ENCODE peak calls at places on chromosomes 6 and 20, in eight cellular contexts. One of them, this sample, is unnamed.

GRCh38 chr6:144285798-144286502 is 815 bp downstream of the UTRN start:
- DNase-seq in MM.1S: no peak
- DNase-seq in cardiac muscle cell: peak
- DNase-seq in right cardiac atrium: peak
- DNase-seq in heart left ventricle: peak
- DNase-seq in thyroid gland: peak
- DNase-seq in HCT116: no peak
- DNase-seq in GM23338: peak
- DNase-seq in this sample: peak

GRCh38 chr20:64099086-64099786 is 8.1 kb downstream of the NPBWR2 start:
- DNase-seq in thyroid gland: no peak
- DNase-seq in right cardiac atrium: peak
- DNase-seq in HCT116: no peak
- DNase-seq in GM23338: no peak
- DNase-seq in heart left ventricle: no peak
- DNase-seq in MM.1S: no peak
- DNase-seq in cardiac muscle cell: no peak
- DNase-seq in this sample: no peak

GRCh38 chr6:89434954-89435353 is 2.0 kb downstream of the ANKRD6 start:
- DNase-seq in HCT116: no peak
- DNase-seq in GM23338: no peak
- DNase-seq in thyroid gland: no peak
- DNase-seq in cardiac muscle cell: no peak
- DNase-seq in right cardiac atrium: no peak
- DNase-seq in heart left ventricle: no peak
- DNase-seq in MM.1S: no peak
- DNase-seq in this sample: no peak

GRCh38 chr20:19757973-19758887 is at the start of gene RIN2:
- DNase-seq in right cardiac atrium: peak
- DNase-seq in thyroid gland: peak
- DNase-seq in heart left ventricle: peak
- DNase-seq in cardiac muscle cell: peak
- DNase-seq in HCT116: peak
- DNase-seq in MM.1S: peak
- DNase-seq in GM23338: peak
- DNase-seq in this sample: peak

GRCh38 chr6:39904946-39905639 is 29.2 kb downstream of the MOCS1 start:
- DNase-seq in cardiac muscle cell: no peak
- DNase-seq in right cardiac atrium: no peak
- DNase-seq in MM.1S: no peak
- DNase-seq in HCT116: no peak
- DNase-seq in thyroid gland: no peak
- DNase-seq in heart left ventricle: no peak
- DNase-seq in GM23338: no peak
- DNase-seq in this sample: no peak

GRCh38 chr6:146876271-146877151 is 277.7 kb downstream of the ADGB start:
- DNase-seq in GM23338: no peak
- DNase-seq in cardiac muscle cell: peak
- DNase-seq in HCT116: no peak
- DNase-seq in thyroid gland: no peak
- DNase-seq in right cardiac atrium: no peak
- DNase-seq in MM.1S: no peak
- DNase-seq in heart left ventricle: no peak
- DNase-seq in this sample: no peak

GRCh38 chr20:58362117-58362516 is 26.9 kb upstream of the VAPB start:
- DNase-seq in GM23338: no peak
- DNase-seq in cardiac muscle cell: no peak
- DNase-seq in thyroid gland: no peak
- DNase-seq in heart left ventricle: no peak
- DNase-seq in HCT116: no peak
- DNase-seq in right cardiac atrium: no peak
- DNase-seq in MM.1S: no peak
- DNase-seq in this sample: no peak

GRCh38 chr6:128731249-128732165 is 151.4 kb upstream of the LAMA2 start:
- DNase-seq in heart left ventricle: peak
- DNase-seq in MM.1S: peak
- DNase-seq in HCT116: peak
- DNase-seq in cardiac muscle cell: peak
- DNase-seq in thyroid gland: no peak
- DNase-seq in right cardiac atrium: no peak
- DNase-seq in GM23338: peak
- DNase-seq in this sample: no peak

GRCh38 chr6:21710908-21711627 is 117.5 kb downstream of the SOX4 start:
- DNase-seq in right cardiac atrium: no peak
- DNase-seq in MM.1S: no peak
- DNase-seq in HCT116: no peak
- DNase-seq in thyroid gland: no peak
- DNase-seq in cardiac muscle cell: no peak
- DNase-seq in GM23338: no peak
- DNase-seq in heart left ventricle: no peak
- DNase-seq in this sample: no peak

GRCh38 chr20:52105573-52106422 is 85.8 kb downstream of the ZFP64 start:
- DNase-seq in cardiac muscle cell: peak
- DNase-seq in MM.1S: no peak
- DNase-seq in right cardiac atrium: no peak
- DNase-seq in HCT116: no peak
- DNase-seq in heart left ventricle: no peak
- DNase-seq in thyroid gland: peak
- DNase-seq in GM23338: peak
- DNase-seq in this sample: no peak

GRCh38 chr6:125868252-125868651 is 77.5 kb downstream of the NCOA7 start:
- DNase-seq in right cardiac atrium: no peak
- DNase-seq in heart left ventricle: no peak
- DNase-seq in GM23338: no peak
- DNase-seq in MM.1S: no peak
- DNase-seq in cardiac muscle cell: no peak
- DNase-seq in thyroid gland: no peak
- DNase-seq in HCT116: no peak
- DNase-seq in this sample: no peak

GRCh38 chr20:23629017-23629541 is 8.7 kb downstream of the CST3 start:
- DNase-seq in GM23338: no peak
- DNase-seq in thyroid gland: peak
- DNase-seq in heart left ventricle: no peak
- DNase-seq in HCT116: peak
- DNase-seq in MM.1S: no peak
- DNase-seq in right cardiac atrium: peak
- DNase-seq in cardiac muscle cell: peak
- DNase-seq in this sample: no peak

GRCh38 chr20:47148059-47148458 is 208.4 kb downstream of the ZMYND8 start:
- DNase-seq in MM.1S: no peak
- DNase-seq in thyroid gland: no peak
- DNase-seq in cardiac muscle cell: no peak
- DNase-seq in heart left ventricle: no peak
- DNase-seq in HCT116: no peak
- DNase-seq in GM23338: no peak
- DNase-seq in right cardiac atrium: no peak
- DNase-seq in this sample: no peak

GRCh38 chr20:20606046-20606445 is 106.4 kb downstream of the RALGAPA2 start:
- DNase-seq in heart left ventricle: no peak
- DNase-seq in MM.1S: no peak
- DNase-seq in HCT116: no peak
- DNase-seq in right cardiac atrium: peak
- DNase-seq in cardiac muscle cell: peak
- DNase-seq in thyroid gland: no peak
- DNase-seq in GM23338: no peak
- DNase-seq in this sample: no peak

GRCh38 chr6:166442131-166442530 is 59.4 kb upstream of the MPC1 start:
- DNase-seq in thyroid gland: no peak
- DNase-seq in GM23338: no peak
- DNase-seq in heart left ventricle: no peak
- DNase-seq in MM.1S: no peak
- DNase-seq in cardiac muscle cell: no peak
- DNase-seq in HCT116: no peak
- DNase-seq in right cardiac atrium: no peak
- DNase-seq in this sample: no peak

GRCh38 chr6:90217621-90218496 is 78.8 kb downstream of the BACH2 start:
- DNase-seq in HCT116: no peak
- DNase-seq in cardiac muscle cell: no peak
- DNase-seq in MM.1S: no peak
- DNase-seq in right cardiac atrium: no peak
- DNase-seq in GM23338: no peak
- DNase-seq in thyroid gland: no peak
- DNase-seq in heart left ventricle: no peak
- DNase-seq in this sample: no peak

GRCh38 chr20:52494244-52494643 is 302.7 kb upstream of the ZFP64 start:
- DNase-seq in GM23338: no peak
- DNase-seq in thyroid gland: no peak
- DNase-seq in cardiac muscle cell: peak
- DNase-seq in MM.1S: no peak
- DNase-seq in heart left ventricle: no peak
- DNase-seq in right cardiac atrium: no peak
- DNase-seq in HCT116: no peak
- DNase-seq in this sample: no peak

GRCh38 chr6:40395066-40395697 is 192.0 kb downstream of the LRFN2 start:
- DNase-seq in right cardiac atrium: no peak
- DNase-seq in thyroid gland: no peak
- DNase-seq in GM23338: no peak
- DNase-seq in MM.1S: no peak
- DNase-seq in cardiac muscle cell: no peak
- DNase-seq in HCT116: no peak
- DNase-seq in heart left ventricle: no peak
- DNase-seq in this sample: peak

GRCh38 chr6:36241728-36242127 is 28.1 kb upstream of the PNPLA1 start:
- DNase-seq in MM.1S: no peak
- DNase-seq in thyroid gland: no peak
- DNase-seq in heart left ventricle: no peak
- DNase-seq in HCT116: no peak
- DNase-seq in GM23338: no peak
- DNase-seq in right cardiac atrium: no peak
- DNase-seq in cardiac muscle cell: peak
- DNase-seq in this sample: no peak

GRCh38 chr6:17869010-17869752 is 118.3 kb downstream of the KIF13A start:
- DNase-seq in heart left ventricle: no peak
- DNase-seq in GM23338: no peak
- DNase-seq in MM.1S: no peak
- DNase-seq in thyroid gland: no peak
- DNase-seq in HCT116: no peak
- DNase-seq in right cardiac atrium: no peak
- DNase-seq in cardiac muscle cell: no peak
- DNase-seq in this sample: no peak

GRCh38 chr6:43089874-43090556 is 13.9 kb downstream of the PTK7 start:
- DNase-seq in HCT116: no peak
- DNase-seq in heart left ventricle: no peak
- DNase-seq in cardiac muscle cell: no peak
- DNase-seq in right cardiac atrium: no peak
- DNase-seq in GM23338: peak
- DNase-seq in MM.1S: no peak
- DNase-seq in thyroid gland: peak
- DNase-seq in this sample: no peak

GRCh38 chr6:136693090-136693489 is 99.2 kb downstream of the MAP3K5 start:
- DNase-seq in right cardiac atrium: no peak
- DNase-seq in GM23338: no peak
- DNase-seq in heart left ventricle: no peak
- DNase-seq in cardiac muscle cell: no peak
- DNase-seq in thyroid gland: no peak
- DNase-seq in HCT116: no peak
- DNase-seq in MM.1S: no peak
- DNase-seq in this sample: no peak

GRCh38 chr6:136695410-136695809 is 96.9 kb downstream of the MAP3K5 start:
- DNase-seq in heart left ventricle: no peak
- DNase-seq in GM23338: no peak
- DNase-seq in HCT116: no peak
- DNase-seq in right cardiac atrium: no peak
- DNase-seq in MM.1S: no peak
- DNase-seq in cardiac muscle cell: no peak
- DNase-seq in thyroid gland: no peak
- DNase-seq in this sample: no peak

GRCh38 chr6:136696238-136696637 is 96.0 kb downstream of the MAP3K5 start:
- DNase-seq in heart left ventricle: no peak
- DNase-seq in GM23338: no peak
- DNase-seq in MM.1S: no peak
- DNase-seq in right cardiac atrium: no peak
- DNase-seq in thyroid gland: no peak
- DNase-seq in cardiac muscle cell: peak
- DNase-seq in HCT116: no peak
- DNase-seq in this sample: no peak

GRCh38 chr6:136699358-136699757 is 92.9 kb downstream of the MAP3K5 start:
- DNase-seq in right cardiac atrium: no peak
- DNase-seq in cardiac muscle cell: no peak
- DNase-seq in HCT116: no peak
- DNase-seq in thyroid gland: no peak
- DNase-seq in heart left ventricle: no peak
- DNase-seq in GM23338: no peak
- DNase-seq in MM.1S: no peak
- DNase-seq in this sample: no peak

GRCh38 chr6:136696783-136697364 is 95.4 kb downstream of the MAP3K5 start:
- DNase-seq in thyroid gland: no peak
- DNase-seq in MM.1S: peak
- DNase-seq in right cardiac atrium: no peak
- DNase-seq in cardiac muscle cell: no peak
- DNase-seq in HCT116: no peak
- DNase-seq in GM23338: no peak
- DNase-seq in heart left ventricle: no peak
- DNase-seq in this sample: no peak
- H3K27ac ChIP-seq in thyroid gland: no peak
- H3K27ac ChIP-seq in MM.1S: no peak
- H3K27ac ChIP-seq in right cardiac atrium: no peak
- H3K27ac ChIP-seq in cardiac muscle cell: no peak
- H3K27ac ChIP-seq in HCT116: no peak
- H3K27ac ChIP-seq in GM23338: no peak
- H3K27ac ChIP-seq in heart left ventricle: no peak
- H3K27ac ChIP-seq in this sample: no peak

DNA sequence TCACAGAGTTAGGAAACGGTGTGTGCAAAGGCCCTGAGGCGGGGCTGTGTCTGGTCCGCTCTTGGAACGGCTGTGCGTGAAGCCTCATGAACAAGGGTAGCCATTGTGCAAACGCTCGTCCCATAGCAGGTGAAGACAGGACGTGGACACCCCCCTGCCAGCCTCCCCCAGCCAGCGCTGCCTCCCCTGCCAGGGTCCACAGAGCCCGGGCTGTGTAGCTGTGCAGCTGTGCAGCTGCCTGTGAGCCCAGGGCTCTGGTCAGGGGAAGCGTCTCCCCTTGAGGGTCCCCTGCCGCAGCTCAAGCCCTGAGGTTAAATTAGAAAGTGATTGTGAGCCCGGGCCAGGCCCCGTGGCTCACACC is 139.4 kb downstream of the TAF4 start:
- DNase-seq in right cardiac atrium: no peak
- DNase-seq in cardiac muscle cell: no peak
- DNase-seq in heart left ventricle: no peak
- DNase-seq in thyroid gland: no peak
- DNase-seq in GM23338: no peak
- DNase-seq in HCT116: no peak
- DNase-seq in MM.1S: no peak
- DNase-seq in this sample: no peak
- H3K27ac ChIP-seq in right cardiac atrium: no peak
- H3K27ac ChIP-seq in cardiac muscle cell: no peak
- H3K27ac ChIP-seq in heart left ventricle: no peak
- H3K27ac ChIP-seq in thyroid gland: no peak
- H3K27ac ChIP-seq in GM23338: no peak
- H3K27ac ChIP-seq in HCT116: peak
- H3K27ac ChIP-seq in MM.1S: no peak
- H3K27ac ChIP-seq in this sample: no peak

GRCh38 chr20:36483205-36483918 is 58.0 kb upstream of the MYL9 start:
- DNase-seq in thyroid gland: peak
- DNase-seq in MM.1S: no peak
- DNase-seq in right cardiac atrium: peak
- DNase-seq in heart left ventricle: no peak
- DNase-seq in cardiac muscle cell: no peak
- DNase-seq in GM23338: no peak
- DNase-seq in HCT116: no peak
- DNase-seq in this sample: no peak
- H3K27ac ChIP-seq in thyroid gland: peak
- H3K27ac ChIP-seq in MM.1S: no peak
- H3K27ac ChIP-seq in right cardiac atrium: peak
- H3K27ac ChIP-seq in heart left ventricle: peak
- H3K27ac ChIP-seq in cardiac muscle cell: peak
- H3K27ac ChIP-seq in GM23338: no peak
- H3K27ac ChIP-seq in HCT116: no peak
- H3K27ac ChIP-seq in this sample: peak

GRCh38 chr6:3005077-3005476 is 5.4 kb downstream of the NQO2 start:
- DNase-seq in MM.1S: no peak
- DNase-seq in thyroid gland: no peak
- DNase-seq in GM23338: no peak
- DNase-seq in cardiac muscle cell: no peak
- DNase-seq in heart left ventricle: no peak
- DNase-seq in HCT116: no peak
- DNase-seq in right cardiac atrium: no peak
- DNase-seq in this sample: no peak
- H3K27ac ChIP-seq in MM.1S: no peak
- H3K27ac ChIP-seq in thyroid gland: no peak
- H3K27ac ChIP-seq in GM23338: peak
- H3K27ac ChIP-seq in cardiac muscle cell: no peak
- H3K27ac ChIP-seq in heart left ventricle: no peak
- H3K27ac ChIP-seq in HCT116: no peak
- H3K27ac ChIP-seq in right cardiac atrium: no peak
- H3K27ac ChIP-seq in this sample: no peak